ENCODE peak calls at places on chromosomes 11 and 22, in nine cellular contexts. T, R, U, N, X, J, Y, Q and F are unnamed samples.

GRCh38 chr22:45218974-45219373 is 21.7 kb downstream of the KIAA0930 start:
- DNase-seq in T (no peak), R (peak; percentile 14), U (no peak), N (peak; percentile 37), X (no peak), J (no peak), Y (no peak), Q (no peak), F (no peak)

GRCh38 chr22:19505735-19506126 is 18.5 kb downstream of the CLDN5 start:
- DNase-seq in T (no peak), R (no peak), U (no peak), N (no peak), X (no peak), J (no peak), Y (no peak), Q (no peak), F (no peak)

GRCh38 chr11:122977455-122978302 is 4.0 kb downstream of the BSX start:
- DNase-seq in T (no peak), R (no peak), U (no peak), N (no peak), X (peak; percentile 59), J (no peak), Y (no peak), Q (no peak), F (no peak)

GRCh38 chr22:38967451-38968450 is 10.3 kb downstream of the APOBEC3A start:
- DNase-seq in T (no peak), R (no peak), U (no peak), N (no peak), X (no peak), J (peak; percentile 41), Y (no peak), Q (peak; percentile 59), F (no peak)

GRCh38 chr11:85685131-85685819 is 720 bp downstream of the CCDC89 start:
- DNase-seq in T (no peak), R (no peak), U (no peak), N (peak; percentile 68), X (peak; percentile 70), J (no peak), Y (peak; percentile 38), Q (no peak), F (no peak)

GRCh38 chr11:130189492-130190210 is 30.1 kb downstream of the ST14 start:
- DNase-seq in T (no peak), R (no peak), U (no peak), N (no peak), X (no peak), J (no peak), Y (no peak), Q (peak; percentile 81), F (peak; percentile 81)

GRCh38 chr11:101915811-101916291 is 471 bp downstream of the ANGPTL5 start:
- DNase-seq in T (peak; percentile 22), R (peak; percentile 79), U (no peak), N (peak; percentile 36), X (no peak), J (no peak), Y (no peak), Q (no peak), F (no peak)

GRCh38 chr11:118060081-118060661 is 16.7 kb upstream of the TMPRSS4 start:
- DNase-seq in T (no peak), R (no peak), U (no peak), N (no peak), X (peak; percentile 54), J (no peak), Y (no peak), Q (peak; percentile 5), F (no peak)

GRCh38 chr22:25930710-25931353 is 188.8 kb downstream of the MYO18B start:
- DNase-seq in T (no peak), R (no peak), U (no peak), N (no peak), X (no peak), J (no peak), Y (no peak), Q (no peak), F (no peak)

GRCh38 chr11:62370743-62371440 is 33.6 kb downstream of the ASRGL1 start:
- DNase-seq in T (no peak), R (no peak), U (no peak), N (no peak), X (no peak), J (peak; percentile 52), Y (no peak), Q (peak; percentile 64), F (peak; percentile 52)

GRCh38 chr11:2794947-2795346 is 90.6 kb downstream of the CDKN1C start:
- DNase-seq in T (no peak), R (no peak), U (no peak), N (no peak), X (peak; percentile 64), J (peak; percentile 23), Y (no peak), Q (peak; percentile 5), F (peak; percentile 44)

GRCh38 chr11:119521551-119521950 is 98.6 kb upstream of the THY1 start:
- DNase-seq in T (no peak), R (no peak), U (no peak), N (no peak), X (no peak), J (no peak), Y (no peak), Q (no peak), F (no peak)

GRCh38 chr22:17368144-17368726 is 1.0 kb upstream of the CECR2 start:
- DNase-seq in T (no peak), R (no peak), U (no peak), N (no peak), X (peak; percentile 68), J (no peak), Y (peak; percentile 53), Q (no peak), F (no peak)

GRCh38 chr22:39748877-39749276 is 144.7 kb downstream of the ENTHD1 start:
- DNase-seq in T (no peak), R (no peak), U (no peak), N (peak; percentile 97), X (no peak), J (no peak), Y (no peak), Q (no peak), F (no peak)

GRCh38 chr11:120431633-120432032 is 79.9 kb upstream of the GRIK4 start:
- DNase-seq in T (peak; percentile 19), R (no peak), U (peak; percentile 27), N (peak; percentile 72), X (no peak), J (no peak), Y (no peak), Q (no peak), F (no peak)

DNA sequence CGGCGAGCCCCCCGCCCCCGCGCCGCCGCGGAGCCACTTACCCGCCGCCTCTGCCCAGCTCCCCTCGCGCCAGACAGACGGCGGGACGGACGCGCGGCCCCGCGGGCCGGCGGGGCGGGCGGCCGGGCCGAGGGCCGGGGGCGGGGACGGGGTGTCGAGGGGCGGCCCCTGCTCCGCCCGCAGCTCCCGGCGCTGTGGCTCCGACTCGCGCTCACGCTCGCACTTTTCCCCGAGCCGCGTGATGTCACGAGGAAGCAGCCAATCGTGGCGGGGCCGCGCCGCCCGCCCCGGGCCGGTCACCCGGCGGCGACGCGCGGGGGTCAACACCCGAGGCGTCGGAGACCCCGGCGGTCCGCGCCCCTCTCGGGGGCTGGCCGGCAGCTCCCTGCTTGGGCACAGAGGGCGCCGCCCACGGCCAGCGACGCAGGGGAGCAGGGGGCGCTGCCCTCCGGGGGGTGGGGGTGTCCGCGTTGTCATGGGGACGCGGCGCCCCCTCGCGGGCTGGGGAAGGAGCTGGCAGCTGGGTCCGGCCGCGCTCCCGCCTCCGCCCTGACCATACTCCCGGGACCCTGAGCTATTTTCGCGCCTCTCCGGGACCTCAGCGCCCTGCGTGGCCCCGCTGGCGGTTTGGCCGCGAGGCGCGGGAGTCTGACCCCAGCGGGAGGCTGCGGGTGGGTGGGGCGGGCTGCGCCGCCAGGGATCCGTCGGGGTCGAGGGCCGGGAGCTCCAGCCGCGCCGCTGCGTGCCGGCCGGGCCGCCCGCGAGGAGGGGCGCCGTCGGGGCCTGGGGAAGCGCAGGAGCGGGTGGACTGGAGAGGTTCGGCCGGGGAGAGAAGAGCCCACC is at the start of gene CHRM4:
- DNase-seq in T (peak; percentile 80), R (peak; percentile 40), U (no peak), N (peak; percentile 45), X (peak; percentile 53), J (no peak), Y (peak; percentile 36), Q (peak; percentile 43), F (peak; percentile 81)
- TF ChIP-seq CTCF in T (peak; percentile 74), R (peak; percentile 70), U (peak; percentile 45), N (peak; percentile 55), X (no peak), J (peak; percentile 16), Y (peak; percentile 23), Q (no peak), F (no peak)

DNA sequence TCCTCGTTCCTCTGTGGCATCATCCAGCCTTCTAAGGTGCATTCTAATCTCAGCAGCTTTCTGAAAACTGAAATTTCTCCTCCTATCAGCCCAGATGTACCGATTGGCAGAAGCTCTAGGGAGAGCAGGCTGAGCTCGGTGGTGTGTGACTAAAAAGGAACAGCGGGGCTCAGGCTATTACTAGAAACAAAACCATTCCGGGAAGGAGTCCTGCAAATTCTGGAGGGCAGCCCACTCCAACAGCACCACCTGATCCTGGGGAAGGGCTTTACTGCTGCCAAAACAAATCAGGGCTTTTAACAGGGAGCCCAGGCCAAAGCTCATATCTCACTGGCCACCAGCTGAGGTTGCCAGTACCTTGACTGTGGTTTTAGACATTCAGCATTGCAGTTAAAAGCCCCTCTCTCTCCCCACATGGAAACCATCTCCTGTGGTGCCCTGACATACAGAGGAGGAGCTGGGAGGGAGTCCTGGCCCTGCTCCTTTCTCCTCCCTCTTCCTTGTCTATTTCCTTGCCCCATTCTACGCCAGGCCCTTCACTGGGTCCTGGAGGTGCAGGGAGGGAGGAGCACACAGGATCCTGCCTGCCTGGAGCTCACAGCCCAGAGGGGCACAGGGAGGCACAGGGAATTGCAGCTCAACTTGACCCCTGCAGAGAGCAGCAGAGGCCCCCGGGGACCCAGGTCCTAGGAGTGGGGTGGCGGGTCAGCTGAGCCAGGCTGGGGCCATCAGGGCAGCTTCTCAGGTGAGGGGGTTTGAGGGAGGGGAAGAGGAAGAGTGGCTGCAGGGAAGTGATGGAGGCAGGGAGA is 889 bp downstream of the PLAAT4 start:
- DNase-seq in T (no peak), R (peak; percentile 8), U (no peak), N (peak; percentile 4), X (peak; percentile 92), J (peak; percentile 86), Y (peak; percentile 75), Q (peak; percentile 44), F (peak; percentile 42)
- TF ChIP-seq POLR2A in T (no peak), R (no peak), U (no peak), N (no peak), X (peak; percentile 37), J (no peak), Y (no peak), Q (no peak), F (no peak)

GRCh38 chr22:36453266-36453607 is 28.2 kb downstream of the TXN2 start:
- DNase-seq in T (no peak), R (no peak), U (no peak), N (no peak), X (no peak), J (no peak), Y (no peak), Q (peak; percentile 51), F (peak; percentile 67)
- H3K4me1 ChIP-seq in T (peaks cover 39% of the 10 kb centered on the region), R (peaks cover 24% of the 10 kb centered on the region), U (peaks cover 48% of the 10 kb centered on the region), N (peaks cover 18% of the 10 kb centered on the region), X (peaks cover 71% of the 10 kb centered on the region), J (peaks cover 54% of the 10 kb centered on the region), Y (peaks cover 19% of the 10 kb centered on the region), Q (peaks cover 49% of the 10 kb centered on the region), F (peaks cover 16% of the 10 kb centered on the region)

DNA sequence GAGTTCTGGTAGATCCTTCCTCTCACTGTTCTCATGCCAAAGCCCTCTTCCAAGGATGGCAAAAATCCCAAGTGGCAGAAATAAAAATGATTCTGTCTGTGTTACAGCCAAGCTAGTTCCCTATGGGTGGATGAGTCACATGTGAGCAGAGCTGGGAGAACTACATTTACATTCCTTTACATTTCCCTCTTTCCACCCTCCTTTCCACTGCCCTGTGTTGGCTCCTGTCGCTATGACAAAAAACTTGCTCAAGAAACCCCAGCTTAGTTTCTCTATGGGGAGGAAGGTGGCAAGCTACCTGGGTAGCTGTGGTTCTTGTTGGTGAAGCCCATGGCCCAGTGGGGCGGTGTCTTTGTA is 10.2 kb upstream of the DDB2 start:
- DNase-seq in T (peak; percentile 46), R (no peak), U (no peak), N (peak; percentile 78), X (no peak), J (no peak), Y (no peak), Q (no peak), F (no peak)
- TF ChIP-seq CTCF in T (no peak), R (no peak), U (no peak), N (no peak), X (no peak), J (no peak), Y (no peak), Q (no peak), F (no peak)